ENCODE peak calls at places on chromosomes 12 and 14, in ten cellular contexts. P is NCI-H510A treated with DMSO at 0.1 percent for 48 hours; V is NCI-H1694; G is EL; C is T-helper 1 cell; Y is GM04504; I is activated CD4-positive, CD25-positive, alpha-beta regulatory T cell; O is mesothelial cell of epicardium; W is naive thymus-derived CD8-positive, alpha-beta T cell; Z is GM03348. D is an unnamed sample.

GRCh38 chr14:59427653-59428578 is 37.3 kb downstream of the GPR135 start:
- DNase-seq in G (peak), C (no peak), W (no peak), Z (no peak), Y (no peak), O (no peak), P (no peak), I (no peak), V (no peak), D (no peak)

GRCh38 chr14:29894030-29894429 is 33.6 kb downstream of the PRKD1 start:
- DNase-seq in Z (no peak), O (no peak), W (no peak), C (no peak), G (no peak), I (no peak), Y (no peak), P (no peak), V (no peak), D (no peak)

GRCh38 chr12:16093825-16094224 is 182.7 kb downstream of the DERA start:
- DNase-seq in V (no peak), Z (no peak), O (no peak), W (no peak), Y (no peak), I (no peak), P (no peak), C (no peak), G (no peak), D (no peak)

GRCh38 chr14:101588286-101588975 is 27.1 kb downstream of the DIO3 start:
- DNase-seq in W (no peak), C (no peak), Y (no peak), V (no peak), G (no peak), P (no peak), I (no peak), Z (no peak), O (no peak), D (no peak)

GRCh38 chr12:51838036-51838435 is 10.5 kb downstream of the FIGNL2 start:
- DNase-seq in G (no peak), W (no peak), P (no peak), V (no peak), C (no peak), I (no peak), O (no peak), Z (no peak), Y (no peak), D (no peak)

GRCh38 chr14:95273041-95273978 is 46.4 kb downstream of the CLMN start:
- DNase-seq in W (no peak), C (no peak), O (no peak), Y (no peak), G (no peak), Z (no peak), I (no peak), P (peak), V (no peak), D (no peak)

GRCh38 chr12:12749433-12749832 is 32.3 kb downstream of the CDKN1B start:
- DNase-seq in G (no peak), O (no peak), W (no peak), V (no peak), Z (no peak), C (no peak), Y (no peak), I (no peak), P (no peak), D (no peak)

GRCh38 chr14:54048736-54049135 is 92.1 kb upstream of the BMP4 start:
- DNase-seq in I (no peak), G (no peak), Y (no peak), O (no peak), C (no peak), Z (no peak), W (no peak), V (no peak), P (no peak), D (no peak)

GRCh38 chr14:72480465-72481243 is 413.2 kb downstream of the DPF3 start:
- DNase-seq in C (no peak), I (no peak), G (no peak), O (no peak), Z (no peak), Y (no peak), V (no peak), W (no peak), P (no peak), D (no peak)

GRCh38 chr12:75488553-75488952 is 8.0 kb downstream of the GLIPR1 start:
- DNase-seq in I (no peak), Z (peak), Y (no peak), C (no peak), G (peak), W (no peak), P (no peak), O (no peak), V (no peak), D (no peak)

GRCh38 chr12:98424726-98425401 is 90.5 kb upstream of the TMPO start:
- DNase-seq in W (peak), C (no peak), I (peak), O (peak), G (peak), V (peak), Z (peak), P (peak), Y (peak), D (peak)

GRCh38 chr14:98742001-98742400 is 530.0 kb downstream of the BCL11B start:
- DNase-seq in I (no peak), C (no peak), Y (no peak), G (no peak), P (peak), Z (no peak), V (no peak), O (no peak), W (no peak), D (no peak)

GRCh38 chr12:78179346-78179745 is 348.7 kb downstream of the NAV3 start:
- DNase-seq in V (no peak), O (no peak), I (no peak), C (no peak), G (no peak), Y (no peak), Z (no peak), P (no peak), W (no peak), D (no peak)

GRCh38 chr12:25495336-25496097 is 57.6 kb downstream of the LMNTD1 start:
- DNase-seq in W (no peak), C (no peak), G (peak), Z (peak), P (no peak), O (no peak), V (no peak), I (no peak), Y (no peak), D (no peak)

GRCh38 chr12:16299403-16299802 is 21.9 kb upstream of the SLC15A5 start:
- DNase-seq in G (no peak), O (no peak), C (no peak), Z (peak), I (no peak), Y (no peak), W (no peak), V (no peak), P (no peak), D (no peak)

GRCh38 chr12:51520576-51521325 is 70.3 kb upstream of the SCN8A start:
- DNase-seq in P (no peak), I (no peak), O (no peak), C (no peak), G (no peak), Z (no peak), W (no peak), Y (no peak), V (no peak), D (no peak)

GRCh38 chr12:87981495-87981894 is 47.7 kb downstream of the C12orf50 start:
- DNase-seq in P (no peak), V (no peak), I (no peak), Y (no peak), Z (no peak), G (no peak), W (no peak), O (no peak), C (no peak), D (no peak)

GRCh38 chr12:53004582-53004981 is 1.7 kb upstream of the EIF4B start:
- DNase-seq in Y (no peak), G (peak), P (no peak), Z (peak), I (no peak), W (no peak), V (no peak), C (no peak), O (no peak), D (no peak)

GRCh38 chr12:38155526-38156496 is 160.8 kb upstream of the ALG10B start:
- DNase-seq in P (no peak), W (no peak), C (no peak), G (no peak), Z (no peak), V (no peak), I (no peak), O (no peak), Y (no peak), D (no peak)

GRCh38 chr14:50947446-50947845 is 3.2 kb upstream of the PYGL start:
- DNase-seq in C (no peak), W (no peak), Z (no peak), I (no peak), V (no peak), G (no peak), O (no peak), P (peak), Y (no peak), D (no peak)

GRCh38 chr14:67717048-67717447 is 15.4 kb downstream of the RDH12 start:
- DNase-seq in C (no peak), V (no peak), Z (no peak), W (no peak), O (no peak), P (peak), G (no peak), I (no peak), Y (no peak), D (no peak)

D was measured in progenitor cell of endocrine pancreas.